ENCODE peak calls at places on chromosomes 7 and 10, in six cellular contexts. J is left cardiac atrium; K is left ventricle myocardium superior; X is M059J; V is activated CD8-positive, alpha-beta T cell treated with anti-CD3 and anti-CD28 coated beads, Interleukin-2, amount 10 ng/mL, durations not matched to agents 7 days and 5 days; E is T-helper 9 cell. Y is an unnamed sample.

GRCh38 chr7:4707134-4707651 is 25.1 kb downstream of the FOXK1 start:
- DNase-seq in J (no peak), K (no peak), X (no peak), V (no peak), E (no peak), Y (no peak)

GRCh38 chr7:119957335-119957734 is 315.6 kb upstream of the KCND2 start:
- DNase-seq in J (no peak), K (no peak), X (no peak), V (no peak), E (no peak), Y (no peak)

GRCh38 chr7:133561361-133561760 is 308.5 kb downstream of the EXOC4 start:
- DNase-seq in J (no peak), K (no peak), X (no peak), V (no peak), E (no peak), Y (no peak)

GRCh38 chr10:77037735-77038411 is 599.7 kb downstream of the KCNMA1 start:
- DNase-seq in J (no peak), K (no peak), X (no peak), V (no peak), E (no peak), Y (peak)

GRCh38 chr10:21021843-21022594 is 124.9 kb upstream of the NEBL start:
- DNase-seq in J (no peak), K (no peak), X (no peak), V (no peak), E (no peak), Y (peak)

GRCh38 chr10:86489071-86489810 is 32.4 kb downstream of the WAPL start:
- DNase-seq in J (no peak), K (no peak), X (no peak), V (no peak), E (no peak), Y (peak)

GRCh38 chr7:155882596-155882995 is 70.3 kb upstream of the SHH start:
- DNase-seq in J (no peak), K (no peak), X (peak), V (no peak), E (no peak), Y (no peak)

GRCh38 chr10:21057989-21058388 is 160.9 kb upstream of the NEBL start:
- DNase-seq in J (no peak), K (no peak), X (no peak), V (no peak), E (no peak), Y (no peak)

GRCh38 chr7:69430502-69431145 is 167.7 kb upstream of the AUTS2 start:
- DNase-seq in J (peak), K (peak), X (peak), V (no peak), E (no peak), Y (no peak)

GRCh38 chr10:49610015-49610734 is at the start of gene SLC18A3:
- DNase-seq in J (no peak), K (no peak), X (no peak), V (no peak), E (no peak), Y (no peak)

GRCh38 chr7:129332354-129333056 is 101.7 kb upstream of the STRIP2 start:
- DNase-seq in J (no peak), K (no peak), X (peak), V (no peak), E (no peak), Y (no peak)

GRCh38 chr7:7702826-7703225 is 15.6 kb downstream of the RPA3 start:
- DNase-seq in J (no peak), K (no peak), X (no peak), V (no peak), E (no peak), Y (peak)

GRCh38 chr10:70053212-70053895 is 708 bp downstream of the MACROH2A2 start:
- DNase-seq in J (peak), K (peak), X (no peak), V (no peak), E (no peak), Y (no peak)

Y was measured in SK-MEL-5.